ENCODE peak calls at places on chromosomes 13 and 19, in ten cellular contexts. One of them, this sample, is unnamed.

GRCh38 chr19:6239401-6239844 is 40.4 kb downstream of the MLLT1 start:
- DNase-seq in CD8-positive, alpha-beta memory T cell: no peak
- DNase-seq in aorta: peak; percentile 65
- DNase-seq in psoas muscle: peak; percentile 76
- DNase-seq in tibial artery: no peak
- DNase-seq in adrenal gland: no peak
- DNase-seq in endodermal cell: no peak
- DNase-seq in IMR-90: peak; percentile 16
- DNase-seq in cardiac muscle cell: no peak
- DNase-seq in fibroblast of lung: peak; percentile 60
- DNase-seq in this sample: peak; percentile 16

GRCh38 chr19:45020071-45020470 is 18.8 kb upstream of the CLASRP start:
- DNase-seq in CD8-positive, alpha-beta memory T cell: no peak
- DNase-seq in aorta: no peak
- DNase-seq in psoas muscle: no peak
- DNase-seq in tibial artery: no peak
- DNase-seq in adrenal gland: no peak
- DNase-seq in endodermal cell: no peak
- DNase-seq in IMR-90: no peak
- DNase-seq in cardiac muscle cell: no peak
- DNase-seq in fibroblast of lung: no peak
- DNase-seq in this sample: no peak

GRCh38 chr13:24187185-24187584 is 26.7 kb downstream of the SPATA13 start:
- DNase-seq in CD8-positive, alpha-beta memory T cell: no peak
- DNase-seq in aorta: no peak
- DNase-seq in psoas muscle: no peak
- DNase-seq in tibial artery: no peak
- DNase-seq in adrenal gland: peak; percentile 39
- DNase-seq in endodermal cell: no peak
- DNase-seq in IMR-90: peak; percentile 64
- DNase-seq in cardiac muscle cell: no peak
- DNase-seq in fibroblast of lung: peak; percentile 53
- DNase-seq in this sample: no peak

GRCh38 chr13:42466609-42467008 is 107.3 kb upstream of the TNFSF11 start:
- DNase-seq in CD8-positive, alpha-beta memory T cell: no peak
- DNase-seq in aorta: no peak
- DNase-seq in psoas muscle: no peak
- DNase-seq in tibial artery: no peak
- DNase-seq in adrenal gland: no peak
- DNase-seq in endodermal cell: no peak
- DNase-seq in IMR-90: no peak
- DNase-seq in cardiac muscle cell: no peak
- DNase-seq in fibroblast of lung: no peak
- DNase-seq in this sample: no peak

GRCh38 chr19:34673590-34673989 is 3.4 kb downstream of the SCGB2B2 start:
- DNase-seq in CD8-positive, alpha-beta memory T cell: no peak
- DNase-seq in aorta: no peak
- DNase-seq in psoas muscle: no peak
- DNase-seq in tibial artery: no peak
- DNase-seq in adrenal gland: no peak
- DNase-seq in endodermal cell: no peak
- DNase-seq in IMR-90: no peak
- DNase-seq in cardiac muscle cell: no peak
- DNase-seq in fibroblast of lung: no peak
- DNase-seq in this sample: no peak

GRCh38 chr13:39036212-39036611 is 1.7 kb downstream of the PROSER1 start:
- DNase-seq in CD8-positive, alpha-beta memory T cell: peak; percentile 18
- DNase-seq in aorta: no peak
- DNase-seq in psoas muscle: no peak
- DNase-seq in tibial artery: no peak
- DNase-seq in adrenal gland: no peak
- DNase-seq in endodermal cell: no peak
- DNase-seq in IMR-90: peak; percentile 4
- DNase-seq in cardiac muscle cell: peak; percentile 24
- DNase-seq in fibroblast of lung: peak; percentile 36
- DNase-seq in this sample: no peak

GRCh38 chr13:77528834-77529500 is 6.5 kb upstream of the SCEL start:
- DNase-seq in CD8-positive, alpha-beta memory T cell: no peak
- DNase-seq in aorta: no peak
- DNase-seq in psoas muscle: no peak
- DNase-seq in tibial artery: no peak
- DNase-seq in adrenal gland: peak; percentile 53
- DNase-seq in endodermal cell: no peak
- DNase-seq in IMR-90: no peak
- DNase-seq in cardiac muscle cell: no peak
- DNase-seq in fibroblast of lung: no peak
- DNase-seq in this sample: no peak

GRCh38 chr13:106468207-106468606 is 67.3 kb downstream of the EFNB2 start:
- DNase-seq in CD8-positive, alpha-beta memory T cell: no peak
- DNase-seq in aorta: peak; percentile 48
- DNase-seq in psoas muscle: no peak
- DNase-seq in tibial artery: peak; percentile 71
- DNase-seq in adrenal gland: no peak
- DNase-seq in endodermal cell: peak; percentile 39
- DNase-seq in IMR-90: no peak
- DNase-seq in cardiac muscle cell: no peak
- DNase-seq in fibroblast of lung: no peak
- DNase-seq in this sample: peak; percentile 44

GRCh38 chr13:92433386-92433785 is 793.2 kb upstream of the GPC6 start:
- DNase-seq in CD8-positive, alpha-beta memory T cell: no peak
- DNase-seq in aorta: no peak
- DNase-seq in psoas muscle: no peak
- DNase-seq in tibial artery: no peak
- DNase-seq in adrenal gland: no peak
- DNase-seq in endodermal cell: no peak
- DNase-seq in IMR-90: no peak
- DNase-seq in cardiac muscle cell: no peak
- DNase-seq in fibroblast of lung: no peak
- DNase-seq in this sample: no peak

GRCh38 chr13:92433963-92434362 is 792.6 kb upstream of the GPC6 start:
- DNase-seq in CD8-positive, alpha-beta memory T cell: no peak
- DNase-seq in aorta: no peak
- DNase-seq in psoas muscle: no peak
- DNase-seq in tibial artery: no peak
- DNase-seq in adrenal gland: no peak
- DNase-seq in endodermal cell: no peak
- DNase-seq in IMR-90: no peak
- DNase-seq in cardiac muscle cell: no peak
- DNase-seq in fibroblast of lung: no peak
- DNase-seq in this sample: no peak

DNA sequence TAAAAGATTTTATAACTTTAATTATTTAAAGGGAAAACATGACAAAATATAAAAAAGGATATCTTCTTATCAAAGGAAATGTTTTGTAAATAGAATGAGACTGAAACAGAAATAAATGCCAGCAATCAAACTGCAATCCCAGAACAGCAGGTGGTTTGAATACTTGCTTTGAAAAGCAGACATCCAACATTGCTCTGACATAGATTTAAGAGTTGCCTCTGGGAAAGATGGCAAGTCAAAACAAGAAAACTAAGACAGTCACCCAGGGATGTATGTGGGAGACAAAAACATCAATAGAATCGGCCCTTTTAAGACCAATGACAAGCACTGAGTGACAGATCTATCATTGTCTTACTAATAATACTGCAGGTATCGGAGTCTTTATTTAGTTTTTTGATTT is 789.7 kb upstream of the GPC6 start:
- DNase-seq in CD8-positive, alpha-beta memory T cell: no peak
- DNase-seq in aorta: no peak
- DNase-seq in psoas muscle: no peak
- DNase-seq in tibial artery: no peak
- DNase-seq in adrenal gland: no peak
- DNase-seq in endodermal cell: no peak
- DNase-seq in IMR-90: no peak
- DNase-seq in cardiac muscle cell: no peak
- DNase-seq in fibroblast of lung: no peak
- DNase-seq in this sample: no peak
- H3K4me1 ChIP-seq in CD8-positive, alpha-beta memory T cell: no peaks in the 10 kb centered on the region
- H3K4me1 ChIP-seq in aorta: no peaks in the 10 kb centered on the region
- H3K4me1 ChIP-seq in psoas muscle: no peaks in the 10 kb centered on the region
- H3K4me1 ChIP-seq in tibial artery: no peaks in the 10 kb centered on the region
- H3K4me1 ChIP-seq in adrenal gland: no peaks in the 10 kb centered on the region
- H3K4me1 ChIP-seq in endodermal cell: no peaks in the 10 kb centered on the region
- H3K4me1 ChIP-seq in IMR-90: no peaks in the 10 kb centered on the region
- H3K4me1 ChIP-seq in cardiac muscle cell: no peaks in the 10 kb centered on the region
- H3K4me1 ChIP-seq in fibroblast of lung: no peaks in the 10 kb centered on the region
- H3K4me1 ChIP-seq in this sample: no peaks in the 10 kb centered on the region

GRCh38 chr19:41615207-41615606 is 11.7 kb downstream of the CEACAM4 start:
- DNase-seq in CD8-positive, alpha-beta memory T cell: no peak
- DNase-seq in aorta: no peak
- DNase-seq in psoas muscle: no peak
- DNase-seq in tibial artery: no peak
- DNase-seq in adrenal gland: no peak
- DNase-seq in endodermal cell: no peak
- DNase-seq in IMR-90: no peak
- DNase-seq in cardiac muscle cell: no peak
- DNase-seq in fibroblast of lung: no peak
- DNase-seq in this sample: no peak

GRCh38 chr19:41620171-41620570 is 6.7 kb downstream of the CEACAM4 start:
- DNase-seq in CD8-positive, alpha-beta memory T cell: no peak
- DNase-seq in aorta: no peak
- DNase-seq in psoas muscle: no peak
- DNase-seq in tibial artery: no peak
- DNase-seq in adrenal gland: no peak
- DNase-seq in endodermal cell: no peak
- DNase-seq in IMR-90: no peak
- DNase-seq in cardiac muscle cell: no peak
- DNase-seq in fibroblast of lung: no peak
- DNase-seq in this sample: no peak

GRCh38 chr19:41619018-41619571 is 7.8 kb downstream of the CEACAM4 start:
- DNase-seq in CD8-positive, alpha-beta memory T cell: no peak
- DNase-seq in aorta: no peak
- DNase-seq in psoas muscle: no peak
- DNase-seq in tibial artery: no peak
- DNase-seq in adrenal gland: no peak
- DNase-seq in endodermal cell: no peak
- DNase-seq in IMR-90: no peak
- DNase-seq in cardiac muscle cell: no peak
- DNase-seq in fibroblast of lung: no peak
- DNase-seq in this sample: no peak

GRCh38 chr19:41616785-41617621 is 9.9 kb downstream of the CEACAM4 start:
- DNase-seq in CD8-positive, alpha-beta memory T cell: no peak
- DNase-seq in aorta: no peak
- DNase-seq in psoas muscle: no peak
- DNase-seq in tibial artery: no peak
- DNase-seq in adrenal gland: no peak
- DNase-seq in endodermal cell: peak; percentile 85
- DNase-seq in IMR-90: peak; percentile 10
- DNase-seq in cardiac muscle cell: peak; percentile 0
- DNase-seq in fibroblast of lung: peak; percentile 4
- DNase-seq in this sample: no peak

DNA sequence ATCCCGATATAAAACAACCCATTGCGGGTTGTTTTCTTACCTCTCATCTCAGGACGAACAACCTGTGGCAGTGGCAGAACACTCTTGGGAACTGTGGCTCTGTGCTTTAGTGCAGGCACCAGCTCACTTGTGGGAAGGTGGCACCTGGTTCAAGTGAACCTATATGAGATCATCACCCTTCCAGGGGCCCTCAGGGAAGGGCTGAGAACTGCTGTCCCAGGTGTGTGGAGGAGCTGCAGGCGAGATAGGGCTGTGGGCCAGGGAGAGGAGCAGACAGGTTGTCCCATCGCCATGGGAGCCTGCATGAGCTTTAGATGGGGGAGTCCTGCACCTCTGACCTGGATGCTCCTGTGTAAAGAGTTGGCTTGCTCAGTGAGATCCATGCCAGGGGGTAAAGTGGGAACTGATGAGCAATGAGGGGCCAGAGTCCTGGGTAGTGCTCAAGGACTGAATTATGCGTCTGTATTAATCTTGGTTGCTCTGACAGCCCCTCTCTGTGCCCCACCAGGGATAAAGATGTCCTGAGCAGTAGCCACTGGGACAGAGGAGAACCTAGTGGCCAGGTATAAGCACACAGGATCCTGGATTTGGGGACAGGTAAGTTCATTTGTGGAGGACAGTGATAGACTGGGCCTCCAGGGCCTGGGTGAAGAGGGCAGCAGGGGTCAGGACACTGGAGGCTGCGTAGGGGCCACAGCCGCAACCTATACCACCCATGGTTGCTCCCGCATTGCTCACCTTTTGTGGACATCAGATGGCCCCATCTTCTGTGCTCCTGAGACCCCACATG is 8.7 kb downstream of the CEACAM4 start:
- DNase-seq in CD8-positive, alpha-beta memory T cell: no peak
- DNase-seq in aorta: no peak
- DNase-seq in psoas muscle: no peak
- DNase-seq in tibial artery: no peak
- DNase-seq in adrenal gland: no peak
- DNase-seq in endodermal cell: no peak
- DNase-seq in IMR-90: no peak
- DNase-seq in cardiac muscle cell: no peak
- DNase-seq in fibroblast of lung: no peak
- DNase-seq in this sample: no peak
- H3K27me3 ChIP-seq in CD8-positive, alpha-beta memory T cell: no peaks in the 10 kb centered on the region
- H3K27me3 ChIP-seq in aorta: no peaks in the 10 kb centered on the region
- H3K27me3 ChIP-seq in psoas muscle: no peaks in the 10 kb centered on the region
- H3K27me3 ChIP-seq in tibial artery: no peaks in the 10 kb centered on the region
- H3K27me3 ChIP-seq in adrenal gland: no peaks in the 10 kb centered on the region
- H3K27me3 ChIP-seq in endodermal cell: no peaks in the 10 kb centered on the region
- H3K27me3 ChIP-seq in IMR-90: no peaks in the 10 kb centered on the region
- H3K27me3 ChIP-seq in cardiac muscle cell: no peaks in the 10 kb centered on the region
- H3K27me3 ChIP-seq in fibroblast of lung: no peaks in the 10 kb centered on the region
- H3K27me3 ChIP-seq in this sample: peaks cover 70% of the 10 kb centered on the region

GRCh38 chr19:38900220-38900629 is 456 bp downstream of the NFKBIB start:
- DNase-seq in CD8-positive, alpha-beta memory T cell: no peak
- DNase-seq in aorta: no peak
- DNase-seq in psoas muscle: no peak
- DNase-seq in tibial artery: no peak
- DNase-seq in adrenal gland: no peak
- DNase-seq in endodermal cell: no peak
- DNase-seq in IMR-90: no peak
- DNase-seq in cardiac muscle cell: no peak
- DNase-seq in fibroblast of lung: no peak
- DNase-seq in this sample: no peak

GRCh38 chr19:38899447-38900219 is at the start of the genes NFKBIB and SIRT2:
- DNase-seq in CD8-positive, alpha-beta memory T cell: peak; percentile 99
- DNase-seq in aorta: peak; percentile 100
- DNase-seq in psoas muscle: peak; percentile 100
- DNase-seq in tibial artery: peak; percentile 100
- DNase-seq in adrenal gland: peak; percentile 100
- DNase-seq in endodermal cell: peak; percentile 100
- DNase-seq in IMR-90: peak; percentile 99
- DNase-seq in cardiac muscle cell: peak; percentile 100
- DNase-seq in fibroblast of lung: peak; percentile 99
- DNase-seq in this sample: peak; percentile 100

GRCh38 chr19:38898788-38899446 is 501 bp downstream of the SIRT2 start:
- DNase-seq in CD8-positive, alpha-beta memory T cell: no peak
- DNase-seq in aorta: no peak
- DNase-seq in psoas muscle: no peak
- DNase-seq in tibial artery: no peak
- DNase-seq in adrenal gland: no peak
- DNase-seq in endodermal cell: no peak
- DNase-seq in IMR-90: peak; percentile 19
- DNase-seq in cardiac muscle cell: peak; percentile 18
- DNase-seq in fibroblast of lung: peak; percentile 13
- DNase-seq in this sample: no peak

GRCh38 chr19:38901683-38902082 is 1.9 kb downstream of the NFKBIB start:
- DNase-seq in CD8-positive, alpha-beta memory T cell: no peak
- DNase-seq in aorta: no peak
- DNase-seq in psoas muscle: no peak
- DNase-seq in tibial artery: no peak
- DNase-seq in adrenal gland: no peak
- DNase-seq in endodermal cell: no peak
- DNase-seq in IMR-90: no peak
- DNase-seq in cardiac muscle cell: no peak
- DNase-seq in fibroblast of lung: no peak
- DNase-seq in this sample: no peak

GRCh38 chr19:38900816-38901215 is 1.0 kb downstream of the NFKBIB start:
- DNase-seq in CD8-positive, alpha-beta memory T cell: no peak
- DNase-seq in aorta: no peak
- DNase-seq in psoas muscle: no peak
- DNase-seq in tibial artery: no peak
- DNase-seq in adrenal gland: peak; percentile 27
- DNase-seq in endodermal cell: no peak
- DNase-seq in IMR-90: no peak
- DNase-seq in cardiac muscle cell: no peak
- DNase-seq in fibroblast of lung: no peak
- DNase-seq in this sample: no peak
- H3K4me3 ChIP-seq in CD8-positive, alpha-beta memory T cell: peak overlapping the region; percentile 88
- H3K4me3 ChIP-seq in aorta: no peak overlapping the region
- H3K4me3 ChIP-seq in psoas muscle: peak overlapping the region; percentile 87
- H3K4me3 ChIP-seq in tibial artery: peak overlapping the region; percentile 63
- H3K4me3 ChIP-seq in adrenal gland: no peak overlapping the region
- H3K4me3 ChIP-seq in endodermal cell: peak overlapping the region; percentile 85
- H3K4me3 ChIP-seq in IMR-90: peak overlapping the region; percentile 66
- H3K4me3 ChIP-seq in cardiac muscle cell: peak overlapping the region; percentile 62
- H3K4me3 ChIP-seq in fibroblast of lung: peak overlapping the region; percentile 34
- H3K4me3 ChIP-seq in this sample: peak overlapping the region; percentile 94

DNA sequence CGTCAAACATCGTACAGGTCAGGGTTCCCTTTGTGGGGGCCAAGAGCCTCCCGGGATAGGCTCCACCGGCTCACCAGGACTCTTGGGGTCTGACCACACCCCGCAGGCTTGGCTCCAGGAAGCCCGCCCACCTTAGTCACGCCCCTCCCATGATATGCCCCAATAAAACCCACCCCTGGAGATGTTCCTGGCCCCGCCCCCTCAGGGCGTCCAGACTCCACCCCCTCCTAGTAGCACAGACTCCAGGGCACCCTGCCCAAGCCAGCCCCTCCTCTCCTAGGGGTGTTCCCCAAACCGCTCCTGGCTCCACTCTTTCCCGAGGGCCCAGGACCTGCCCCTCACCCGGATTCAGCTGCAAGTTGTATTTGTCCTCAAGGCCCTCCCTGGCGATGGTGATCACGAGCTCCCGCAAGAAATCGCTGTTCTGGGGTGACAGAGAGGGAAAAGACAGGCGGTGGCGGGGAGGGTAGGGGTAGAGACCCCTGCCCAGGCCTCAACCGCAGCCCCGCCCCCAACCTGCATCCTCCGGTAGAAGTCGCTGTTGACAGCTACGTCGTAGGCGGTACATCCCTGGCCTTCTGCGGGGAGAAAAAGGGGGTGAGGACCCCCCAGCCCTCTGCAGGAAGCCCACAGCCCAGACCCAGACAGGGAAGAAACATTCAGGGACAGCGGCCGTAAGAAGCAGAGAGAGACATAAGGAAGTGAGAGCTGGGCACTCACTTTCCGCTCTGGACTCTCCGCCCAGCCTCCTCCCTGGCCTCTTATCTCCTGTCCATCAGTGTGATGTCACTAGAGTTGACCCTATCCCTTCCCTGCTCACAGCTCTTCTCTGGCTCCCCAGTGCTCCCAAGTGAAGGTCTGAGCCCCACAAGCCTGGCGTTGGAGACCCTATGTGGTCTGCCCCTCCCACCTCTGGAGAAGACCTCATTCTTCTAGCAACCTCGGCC is 3.9 kb downstream of the PIH1D1 start:
- DNase-seq in CD8-positive, alpha-beta memory T cell: no peak
- DNase-seq in aorta: peak; percentile 58
- DNase-seq in psoas muscle: peak; percentile 88
- DNase-seq in tibial artery: no peak
- DNase-seq in adrenal gland: peak; percentile 25
- DNase-seq in endodermal cell: peak; percentile 93
- DNase-seq in IMR-90: peak; percentile 8
- DNase-seq in cardiac muscle cell: no peak
- DNase-seq in fibroblast of lung: peak; percentile 15
- DNase-seq in this sample: peak; percentile 45
- H3K4me1 ChIP-seq in CD8-positive, alpha-beta memory T cell: peaks cover 38% of the 10 kb centered on the region
- H3K4me1 ChIP-seq in aorta: no peaks in the 10 kb centered on the region
- H3K4me1 ChIP-seq in psoas muscle: peaks cover 14% of the 10 kb centered on the region
- H3K4me1 ChIP-seq in tibial artery: peaks cover 16% of the 10 kb centered on the region
- H3K4me1 ChIP-seq in adrenal gland: no peaks in the 10 kb centered on the region
- H3K4me1 ChIP-seq in endodermal cell: no peaks in the 10 kb centered on the region
- H3K4me1 ChIP-seq in IMR-90: peaks cover 2% of the 10 kb centered on the region
- H3K4me1 ChIP-seq in cardiac muscle cell: no peaks in the 10 kb centered on the region
- H3K4me1 ChIP-seq in fibroblast of lung: peaks cover 3% of the 10 kb centered on the region
- H3K4me1 ChIP-seq in this sample: peaks cover 35% of the 10 kb centered on the region